ENCODE peak calls at places on chromosomes 12 and 14, in eight cellular contexts. L is kidney, S is mammary epithelial cell, N is small intestine, H is gastrocnemius medialis, W is fibroblast of lung, B is WERI-Rb-1, R is H9. O is an unnamed sample.

GRCh38 chr12:53078425-53079225 is 565 bp downstream of the SPRYD3 start:
- DNase-seq in S (peak), L (peak), B (no peak), W (peak), H (no peak), R (no peak), N (no peak), O (peak)

GRCh38 chr14:101187816-101188570 is 284.5 kb upstream of the RTL1 start:
- DNase-seq in S (no peak), N (no peak), R (peak), B (no peak), W (no peak), L (peak), H (no peak), O (no peak)

GRCh38 chr14:60805881-60806569 is 71.5 kb downstream of the MNAT1 start:
- DNase-seq in B (no peak), R (no peak), L (no peak), H (no peak), W (peak), S (peak), N (no peak), O (peak)

GRCh38 chr12:49809369-49810158 is 18.6 kb downstream of the NCKAP5L start:
- DNase-seq in S (no peak), R (no peak), N (no peak), L (no peak), W (peak), H (peak), B (peak), O (no peak)

GRCh38 chr12:25501565-25501964 is 51.5 kb downstream of the LMNTD1 start:
- DNase-seq in W (peak), S (no peak), R (no peak), B (no peak), N (no peak), H (no peak), L (no peak), O (no peak)

GRCh38 chr12:46154221-46154975 is 114.4 kb downstream of the SLC38A1 start:
- DNase-seq in B (no peak), S (peak), N (no peak), W (peak), R (no peak), L (no peak), H (no peak), O (peak)

GRCh38 chr14:37253905-37254304 is 56.2 kb downstream of the MIPOL1 start:
- DNase-seq in B (no peak), L (no peak), H (no peak), S (peak), R (no peak), N (no peak), W (peak), O (peak)

GRCh38 chr12:42886160-42886559 is 296.6 kb upstream of the PRICKLE1 start:
- DNase-seq in N (no peak), L (no peak), R (no peak), H (no peak), S (no peak), W (no peak), B (no peak), O (no peak)

GRCh38 chr12:91811481-91812287 is 334.0 kb downstream of the BTG1 start:
- DNase-seq in L (peak), R (peak), H (peak), N (peak), W (peak), B (peak), S (peak), O (peak)

GRCh38 chr14:101104485-101104884 is 201.0 kb upstream of the RTL1 start:
- DNase-seq in S (no peak), W (no peak), B (no peak), N (no peak), H (no peak), L (peak), R (no peak), O (no peak)

GRCh38 chr12:124764451-124764850 is 99.2 kb downstream of the SCARB1 start:
- DNase-seq in R (no peak), L (no peak), W (peak), S (peak), H (peak), N (no peak), B (peak), O (peak)

GRCh38 chr14:68974759-68975347 is 4.2 kb downstream of the ACTN1 start:
- DNase-seq in N (no peak), W (no peak), S (no peak), R (no peak), B (no peak), H (no peak), L (no peak), O (no peak)

GRCh38 chr14:51394391-51394790 is 154.3 kb downstream of the TMX1 start:
- DNase-seq in R (no peak), B (no peak), W (peak), L (no peak), N (no peak), S (no peak), H (no peak), O (no peak)

GRCh38 chr12:56221233-56221756 is 427 bp downstream of the RNF41 start:
- DNase-seq in S (peak), W (peak), N (peak), L (peak), H (peak), B (no peak), R (peak), O (no peak)

GRCh38 chr14:90362558-90362896 is 30.8 kb upstream of the NRDE2 start:
- DNase-seq in L (no peak), N (peak), W (no peak), R (no peak), B (no peak), H (no peak), S (no peak), O (no peak)
- H3K27ac ChIP-seq in L (no peak), N (no peak), W (no peak), R (no peak), B (no peak), H (no peak), S (no peak), O (no peak)

DNA sequence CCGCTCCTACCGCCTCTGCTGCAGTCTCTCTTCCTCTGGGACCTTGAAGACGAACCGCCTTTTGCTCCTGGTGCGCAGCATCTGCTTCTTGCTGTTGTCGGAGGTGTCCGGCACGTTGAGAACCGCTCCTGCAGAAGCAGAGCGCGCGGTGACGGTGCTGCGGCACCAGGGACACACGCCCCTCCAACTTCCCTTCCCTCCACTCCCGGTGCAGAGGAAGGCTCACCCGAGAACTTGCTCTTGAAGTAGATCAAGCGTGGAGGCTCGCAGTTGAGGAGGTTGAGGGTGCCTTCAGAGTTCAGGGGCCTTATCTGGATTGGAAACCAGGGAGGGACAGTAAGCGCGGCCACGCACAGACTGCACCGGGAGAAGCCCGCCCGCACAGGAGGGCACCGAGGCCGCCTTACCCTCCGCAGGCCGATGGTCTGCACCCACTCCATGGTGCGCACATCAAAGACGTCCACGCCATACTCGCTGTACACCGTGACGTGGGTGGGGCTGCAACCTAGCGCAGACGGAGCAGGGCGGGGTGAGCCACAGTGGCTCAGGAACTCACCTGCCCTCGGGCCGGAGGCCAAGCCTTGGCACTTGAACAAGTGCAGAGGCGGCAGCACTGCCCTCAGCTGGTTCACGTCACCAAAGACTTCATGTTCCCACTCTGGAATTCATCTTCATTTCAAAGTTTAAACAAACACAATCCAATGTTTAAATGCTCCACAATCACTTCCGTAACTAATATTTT is 17.5 kb downstream of the AMN start:
- DNase-seq in N (peak), H (no peak), R (no peak), W (no peak), S (no peak), L (peak), B (no peak), O (no peak)
- H3K27ac ChIP-seq in N (no peak), H (no peak), R (no peak), W (no peak), S (no peak), L (no peak), B (no peak), O (no peak)

GRCh38 chr14:99530407-99530806 is 49.2 kb downstream of the CCNK start:
- DNase-seq in B (no peak), N (no peak), H (no peak), S (no peak), R (no peak), L (no peak), W (no peak), O (no peak)

GRCh38 chr14:99534333-99534732 is 53.1 kb downstream of the CCNK start:
- DNase-seq in H (no peak), R (no peak), L (no peak), N (no peak), B (no peak), W (no peak), S (no peak), O (no peak)

GRCh38 chr14:99529899-99530298 is 48.7 kb downstream of the CCNK start:
- DNase-seq in W (peak), R (no peak), B (no peak), N (no peak), L (no peak), S (no peak), H (no peak), O (no peak)

GRCh38 chr14:99532310-99532709 is 51.1 kb downstream of the CCNK start:
- DNase-seq in B (no peak), W (no peak), S (no peak), H (no peak), R (no peak), N (no peak), L (no peak), O (no peak)

DNA sequence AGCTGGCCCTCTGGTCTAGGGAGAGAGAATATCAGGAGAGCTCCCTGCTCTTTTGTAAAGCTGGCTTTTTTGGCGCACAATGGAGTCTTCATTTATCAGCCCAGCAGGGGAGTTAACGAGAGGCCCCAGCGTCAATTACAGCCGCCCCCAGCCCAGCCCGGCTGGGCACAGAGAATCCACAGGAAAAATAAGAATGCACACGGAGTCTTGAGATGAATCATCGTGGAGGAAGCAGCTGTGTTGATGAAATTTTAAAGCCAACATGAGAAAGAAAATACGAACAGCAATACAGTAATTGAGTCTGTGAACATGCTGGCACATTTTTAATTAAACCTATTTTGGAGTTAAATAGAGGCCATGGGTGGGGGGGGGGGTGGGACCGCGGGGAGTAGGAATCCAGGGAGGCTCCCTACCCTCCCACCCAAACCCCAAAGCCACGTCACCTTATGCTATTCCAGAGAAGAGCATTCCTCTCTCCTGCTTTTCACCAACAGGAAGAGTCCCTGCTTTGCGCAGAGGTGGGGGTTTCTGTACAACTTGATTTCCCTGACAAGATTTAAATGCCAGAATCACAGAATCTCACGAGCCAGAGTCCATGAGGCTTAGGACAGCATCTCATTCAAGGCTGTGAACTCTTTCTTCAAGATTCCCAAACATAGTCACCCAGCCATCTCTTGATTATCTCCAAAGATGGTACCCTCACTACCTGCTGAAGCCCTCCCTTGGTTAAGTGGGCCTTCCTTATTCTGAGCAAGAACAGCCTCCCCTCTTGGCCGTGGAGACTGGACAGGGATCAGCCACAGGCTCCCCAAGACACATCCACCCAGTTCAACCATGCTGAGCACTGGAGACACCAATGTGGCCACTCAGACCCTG is 50.2 kb downstream of the CCNK start:
- DNase-seq in B (no peak), R (no peak), S (no peak), H (no peak), L (no peak), N (no peak), W (peak), O (no peak)
- H3K27ac ChIP-seq in B (peak), R (no peak), S (no peak), H (no peak), L (no peak), N (no peak), W (no peak), O (no peak)

DNA sequence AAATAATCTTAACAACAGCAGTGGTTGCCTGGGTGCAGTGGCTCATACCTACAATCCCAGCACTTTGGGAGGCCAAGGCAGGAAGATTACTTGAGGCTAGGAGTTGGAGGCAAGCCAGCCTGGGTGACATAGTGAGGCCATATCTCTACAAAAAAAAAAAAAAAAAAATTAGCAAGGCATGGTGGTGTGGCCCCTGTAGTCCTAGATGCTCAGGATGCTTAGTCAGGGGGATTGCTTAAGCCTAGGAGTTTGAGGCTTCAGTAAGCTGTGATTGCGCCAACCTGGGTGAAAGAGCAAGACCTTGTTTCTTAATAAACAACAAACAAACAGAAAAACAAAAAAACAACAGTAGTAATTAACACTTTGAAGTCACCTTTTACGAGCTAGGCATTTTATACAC is 642 bp upstream of the ACSM4 start:
- DNase-seq in L (no peak), H (no peak), W (no peak), S (no peak), R (no peak), B (no peak), N (no peak), O (no peak)
- H3K27ac ChIP-seq in L (no peak), H (no peak), W (no peak), S (no peak), R (no peak), B (no peak), N (no peak), O (no peak)